ENCODE peak calls at places on chromosomes 5 and 9, in ten cellular contexts. E, L, D, M, G, N, R, I, B and Q are unnamed samples.

GRCh38 chr5:121979691-121980090 is 17.9 kb downstream of the SRFBP1 start:
- DNase-seq in E (no peak), L (no peak), D (no peak), M (no peak), G (no peak), N (peak; percentile 65), R (no peak), I (no peak), B (no peak), Q (no peak)

GRCh38 chr5:4082966-4083564 is 487.4 kb downstream of the IRX1 start:
- DNase-seq in E (no peak), L (no peak), D (no peak), M (no peak), G (no peak), N (no peak), R (no peak), I (no peak), B (no peak), Q (no peak)

GRCh38 chr5:130243641-130244040 is 339.4 kb downstream of the CHSY3 start:
- DNase-seq in E (no peak), L (no peak), D (peak; percentile 54), M (no peak), G (no peak), N (no peak), R (no peak), I (no peak), B (no peak), Q (no peak)

GRCh38 chr5:91219803-91220371 is 163.2 kb downstream of the ARRDC3 start:
- DNase-seq in E (no peak), L (peak; percentile 81), D (peak; percentile 56), M (peak; percentile 39), G (peak; percentile 62), N (no peak), R (no peak), I (no peak), B (no peak), Q (no peak)

GRCh38 chr5:31181376-31181987 is 12.0 kb upstream of the CDH6 start:
- DNase-seq in E (no peak), L (no peak), D (no peak), M (no peak), G (no peak), N (no peak), R (no peak), I (no peak), B (no peak), Q (no peak)

GRCh38 chr5:32531885-32532520 is 53.4 kb upstream of the SUB1 start:
- DNase-seq in E (no peak), L (peak; percentile 13), D (peak; percentile 68), M (no peak), G (peak; percentile 62), N (no peak), R (no peak), I (no peak), B (peak; percentile 71), Q (no peak)

GRCh38 chr9:134295101-134295745 is 31.0 kb upstream of the RXRA start:
- DNase-seq in E (no peak), L (no peak), D (no peak), M (peak; percentile 39), G (no peak), N (no peak), R (no peak), I (no peak), B (no peak), Q (no peak)

GRCh38 chr5:78968781-78969180 is 16.3 kb downstream of the ARSB start:
- DNase-seq in E (no peak), L (no peak), D (no peak), M (no peak), G (no peak), N (no peak), R (no peak), I (no peak), B (no peak), Q (peak; percentile 66)

GRCh38 chr5:61582887-61583286 is 250.8 kb downstream of the ZSWIM6 start:
- DNase-seq in E (no peak), L (peak; percentile 42), D (no peak), M (no peak), G (no peak), N (no peak), R (no peak), I (no peak), B (no peak), Q (no peak)

GRCh38 chr5:158899792-158900191 is 199.9 kb downstream of the EBF1 start:
- DNase-seq in E (no peak), L (no peak), D (no peak), M (peak; percentile 63), G (no peak), N (no peak), R (no peak), I (peak; percentile 31), B (no peak), Q (peak; percentile 19)

GRCh38 chr5:103356344-103357091 is 98.0 kb downstream of the MACIR start:
- DNase-seq in E (no peak), L (peak; percentile 8), D (no peak), M (no peak), G (no peak), N (no peak), R (no peak), I (no peak), B (no peak), Q (no peak)